ENCODE peak calls at places on chromosome 13, in ten cellular contexts. Z is aorta; T is ascending aorta; A is SK-N-SH; S is coronary artery; E is CD8-positive, alpha-beta T cell; H is upper lobe of right lung; Y is effector memory CD4-positive, alpha-beta T cell; W is IMR-90; X is vagina. G is an unnamed sample.

GRCh38 chr13:91346848-91347211 is 657 bp upstream of the MIR17HG start:
- DNase-seq in W (no peak), Y (peak; percentile 14), Z (no peak), T (no peak), H (no peak), X (no peak), A (peak; percentile 21), E (peak; percentile 13), S (no peak), G (no peak)

GRCh38 chr13:50580684-50581305 is 262.7 kb downstream of the DLEU7 start:
- DNase-seq in S (no peak), X (no peak), W (peak; percentile 80), A (no peak), Y (no peak), Z (no peak), H (no peak), E (no peak), T (no peak), G (no peak)

GRCh38 chr13:46146898-46147297 is 35.1 kb downstream of the LCP1 start:
- DNase-seq in T (no peak), X (no peak), S (no peak), Y (no peak), H (no peak), Z (no peak), W (no peak), A (peak; percentile 42), E (no peak), G (no peak)

GRCh38 chr13:52738719-52739467 is 727 bp downstream of the CNMD start:
- DNase-seq in A (no peak), S (no peak), X (no peak), H (peak; percentile 67), E (no peak), Y (no peak), Z (peak; percentile 50), T (no peak), W (no peak), G (no peak)

GRCh38 chr13:25478186-25478585 is 106.4 kb downstream of the ATP8A2 start:
- DNase-seq in A (no peak), Y (no peak), W (no peak), X (no peak), T (no peak), E (no peak), S (no peak), H (no peak), Z (no peak), G (peak; percentile 18)

GRCh38 chr13:97224544-97225324 is 2.6 kb downstream of the MBNL2 start:
- DNase-seq in Y (peak; percentile 31), X (no peak), S (no peak), E (no peak), W (peak; percentile 41), A (no peak), Z (no peak), H (no peak), T (no peak), G (no peak)

GRCh38 chr13:51111174-51111573 is at the start of gene C13orf42:
- DNase-seq in Y (no peak), E (no peak), X (no peak), A (no peak), H (no peak), Z (no peak), T (no peak), W (no peak), S (no peak), G (no peak)

GRCh38 chr13:106139407-106139806 is 396.1 kb downstream of the EFNB2 start:
- DNase-seq in H (no peak), W (peak; percentile 38), Z (no peak), E (no peak), X (no peak), S (no peak), Y (no peak), T (no peak), A (no peak), G (no peak)

GRCh38 chr13:96089139-96089538 is 768 bp upstream of the HS6ST3 start:
- DNase-seq in Y (no peak), Z (no peak), X (no peak), W (no peak), H (no peak), T (no peak), A (no peak), S (no peak), E (no peak), G (no peak)

GRCh38 chr13:111584101-111584500 is 263.7 kb downstream of the TEX29 start:
- DNase-seq in A (no peak), W (no peak), T (no peak), Z (no peak), X (no peak), Y (no peak), E (no peak), S (no peak), H (no peak), G (no peak)

GRCh38 chr13:53250272-53250875 is 221.8 kb downstream of the OLFM4 start:
- DNase-seq in W (peak; percentile 72), X (no peak), Y (no peak), T (no peak), Z (no peak), E (no peak), S (no peak), A (peak; percentile 57), H (no peak), G (peak; percentile 14)

GRCh38 chr13:76398426-76398825 is 487.8 kb downstream of the KCTD12 start:
- DNase-seq in T (no peak), Y (no peak), S (no peak), Z (no peak), W (peak; percentile 5), E (no peak), A (no peak), H (no peak), X (no peak), G (no peak)

GRCh38 chr13:80342541-80343371 is 1.8 kb upstream of the SPRY2 start:
- DNase-seq in A (peak; percentile 84), S (peak; percentile 90), Z (peak; percentile 87), E (peak; percentile 33), Y (peak; percentile 16), T (no peak), H (peak; percentile 94), W (peak; percentile 66), X (no peak), G (no peak)

GRCh38 chr13:43784491-43784890 is 2.3 kb downstream of the ENOX1 start:
- DNase-seq in H (no peak), Y (no peak), Z (no peak), T (no peak), A (no peak), E (no peak), X (no peak), S (no peak), W (no peak), G (no peak)

GRCh38 chr13:43785166-43785680 is 1.5 kb downstream of the ENOX1 start:
- DNase-seq in T (no peak), E (no peak), H (no peak), Z (no peak), Y (no peak), S (no peak), X (no peak), A (no peak), W (peak; percentile 2), G (no peak)

GRCh38 chr13:43786766-43787517 is at the start of gene ENOX1:
- DNase-seq in W (peak; percentile 74), A (peak; percentile 92), H (peak; percentile 69), S (no peak), Z (peak; percentile 67), T (no peak), Y (peak; percentile 2), E (no peak), X (no peak), G (no peak)

GRCh38 chr13:43786472-43786765 is 353 bp downstream of the ENOX1 start:
- DNase-seq in W (no peak), Y (no peak), X (no peak), A (no peak), H (no peak), Z (no peak), T (no peak), E (no peak), S (no peak), G (no peak)

GRCh38 chr13:43785681-43786471 is 896 bp downstream of the ENOX1 start:
- DNase-seq in X (no peak), W (peak; percentile 63), T (no peak), Y (no peak), A (peak; percentile 89), S (peak; percentile 80), E (no peak), Z (peak; percentile 74), H (peak; percentile 70), G (no peak)
- H3K27ac ChIP-seq in X (peak overlapping the region; percentile 75), W (no peak overlapping the region), T (no peak overlapping the region), Y (no peak overlapping the region), A (no peak overlapping the region), S (no peak overlapping the region), E (no peak overlapping the region), Z (no peak overlapping the region), H (no peak overlapping the region), G (no peak overlapping the region)

GRCh38 chr13:26721251-26721939 is 39.2 kb downstream of the GPR12 start:
- DNase-seq in H (peak; percentile 61), E (no peak), W (no peak), X (no peak), A (no peak), S (peak; percentile 55), T (no peak), Z (peak; percentile 53), Y (peak; percentile 8), G (no peak)
- H3K27ac ChIP-seq in H (no peak overlapping the region), E (peak overlapping the region; percentile 20), W (no peak overlapping the region), X (no peak overlapping the region), A (no peak overlapping the region), S (no peak overlapping the region), T (no peak overlapping the region), Z (no peak overlapping the region), Y (no peak overlapping the region), G (no peak overlapping the region)

GRCh38 chr13:61874970-61875579 is 459.4 kb upstream of the PCDH20 start:
- DNase-seq in S (no peak), T (no peak), E (no peak), Y (no peak), W (no peak), X (no peak), H (no peak), Z (no peak), A (no peak), G (no peak)

GRCh38 chr13:61873717-61874116 is 458.1 kb upstream of the PCDH20 start:
- DNase-seq in A (no peak), W (no peak), S (no peak), H (no peak), Y (no peak), E (no peak), X (no peak), Z (no peak), T (no peak), G (no peak)
- H3K27ac ChIP-seq in A (no peak overlapping the region), W (no peak overlapping the region), S (no peak overlapping the region), H (no peak overlapping the region), Y (no peak overlapping the region), E (no peak overlapping the region), X (no peak overlapping the region), Z (no peak overlapping the region), T (no peak overlapping the region), G (no peak overlapping the region)

DNA sequence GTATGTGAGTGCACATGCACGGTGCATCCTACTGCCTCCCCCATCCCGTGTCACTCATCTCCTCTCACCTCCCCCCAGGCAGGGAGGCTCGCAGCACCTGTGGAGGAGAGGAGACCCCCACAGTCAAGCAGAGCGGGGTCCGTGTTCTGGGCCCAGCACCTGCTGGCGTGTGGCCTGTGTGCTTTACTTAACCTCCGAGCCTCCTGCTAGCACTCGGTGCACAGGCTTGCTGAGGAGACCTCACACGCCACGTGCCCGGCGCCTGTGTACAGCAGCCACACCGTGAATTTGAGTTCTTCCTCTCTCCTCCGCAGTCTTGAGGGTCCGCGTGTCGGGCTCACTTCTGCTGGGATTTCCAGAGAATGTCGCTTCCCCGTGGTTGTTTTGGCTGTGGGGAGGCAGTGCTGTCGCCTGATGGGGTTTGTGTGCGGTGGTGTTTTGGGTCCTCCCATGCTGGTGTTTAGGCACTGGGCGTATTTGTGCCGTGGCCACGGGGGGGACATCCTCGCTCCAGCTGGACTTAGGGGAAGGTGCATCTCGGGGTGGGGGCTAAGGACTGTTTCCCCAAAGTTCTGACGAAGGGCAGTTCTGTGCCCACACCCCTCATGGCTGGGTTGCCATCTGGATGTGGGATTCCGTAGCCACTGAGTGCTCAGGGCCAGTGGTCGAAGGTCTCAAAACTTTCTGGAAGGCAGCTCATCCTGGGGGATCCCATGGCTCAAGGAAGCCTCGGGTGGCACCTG is 34.8 kb upstream of the TMEM255B start:
- DNase-seq in T (no peak), Z (peak; percentile 45), S (no peak), X (no peak), E (no peak), Y (no peak), A (no peak), W (no peak), H (peak; percentile 63), G (no peak)
- H3K27ac ChIP-seq in T (no peak overlapping the region), Z (no peak overlapping the region), S (no peak overlapping the region), X (peak overlapping the region; percentile 71), E (peak overlapping the region; percentile 60), Y (peak overlapping the region; percentile 54), A (peak overlapping the region; percentile 81), W (no peak overlapping the region), H (no peak overlapping the region), G (no peak overlapping the region)

G was measured in epithelial cell of prostate.